ENCODE peak calls at places on chromosomes 13 and 19, in nine cellular contexts. One of them, this sample, is unnamed.

GRCh38 chr19:47729468-47729798 is 15.9 kb upstream of the NOP53 start:
- DNase-seq in SK-N-SH: no peak
- DNase-seq in neural progenitor cell: peak
- DNase-seq in IMR-90: peak
- DNase-seq in HCT116: peak
- DNase-seq in fibroblast of lung: peak
- DNase-seq in hepatocyte: peak
- DNase-seq in PC-3: peak
- DNase-seq in H9: peak
- DNase-seq in this sample: no peak

GRCh38 chr19:12992729-12993128 is 2.5 kb upstream of the NFIX start:
- DNase-seq in H9: no peak
- DNase-seq in hepatocyte: no peak
- DNase-seq in IMR-90: no peak
- DNase-seq in neural progenitor cell: no peak
- DNase-seq in SK-N-SH: no peak
- DNase-seq in HCT116: no peak
- DNase-seq in fibroblast of lung: no peak
- DNase-seq in PC-3: no peak
- DNase-seq in this sample: no peak

GRCh38 chr13:30673669-30674521 is 56.2 kb downstream of the USPL1 start:
- DNase-seq in HCT116: peak
- DNase-seq in IMR-90: peak
- DNase-seq in SK-N-SH: peak
- DNase-seq in neural progenitor cell: peak
- DNase-seq in hepatocyte: peak
- DNase-seq in fibroblast of lung: peak
- DNase-seq in H9: peak
- DNase-seq in PC-3: peak
- DNase-seq in this sample: peak

GRCh38 chr13:95243207-95243606 is 58.0 kb downstream of the ABCC4 start:
- DNase-seq in HCT116: no peak
- DNase-seq in hepatocyte: no peak
- DNase-seq in SK-N-SH: no peak
- DNase-seq in IMR-90: no peak
- DNase-seq in PC-3: no peak
- DNase-seq in neural progenitor cell: no peak
- DNase-seq in H9: no peak
- DNase-seq in fibroblast of lung: peak
- DNase-seq in this sample: no peak

GRCh38 chr19:16327501-16327900 is 2.9 kb downstream of the KLF2 start:
- DNase-seq in H9: no peak
- DNase-seq in IMR-90: no peak
- DNase-seq in neural progenitor cell: no peak
- DNase-seq in PC-3: no peak
- DNase-seq in HCT116: no peak
- DNase-seq in SK-N-SH: no peak
- DNase-seq in fibroblast of lung: no peak
- DNase-seq in hepatocyte: no peak
- DNase-seq in this sample: no peak

GRCh38 chr19:11284535-11284934 is 11.4 kb upstream of the TSPAN16 start:
- DNase-seq in IMR-90: no peak
- DNase-seq in HCT116: no peak
- DNase-seq in hepatocyte: no peak
- DNase-seq in PC-3: no peak
- DNase-seq in neural progenitor cell: peak
- DNase-seq in H9: no peak
- DNase-seq in fibroblast of lung: no peak
- DNase-seq in SK-N-SH: no peak
- DNase-seq in this sample: no peak

GRCh38 chr19:2775556-2776430 is 7.3 kb downstream of the SGTA start:
- DNase-seq in hepatocyte: peak
- DNase-seq in IMR-90: peak
- DNase-seq in HCT116: no peak
- DNase-seq in SK-N-SH: no peak
- DNase-seq in PC-3: no peak
- DNase-seq in fibroblast of lung: peak
- DNase-seq in neural progenitor cell: no peak
- DNase-seq in H9: no peak
- DNase-seq in this sample: peak

GRCh38 chr13:21361123-21361522 is 98.0 kb downstream of the ZDHHC20 start:
- DNase-seq in HCT116: no peak
- DNase-seq in IMR-90: no peak
- DNase-seq in SK-N-SH: no peak
- DNase-seq in hepatocyte: no peak
- DNase-seq in neural progenitor cell: no peak
- DNase-seq in H9: no peak
- DNase-seq in fibroblast of lung: no peak
- DNase-seq in PC-3: no peak
- DNase-seq in this sample: no peak

GRCh38 chr13:42876270-42876714 is 94.9 kb downstream of the FAM216B start:
- DNase-seq in IMR-90: no peak
- DNase-seq in neural progenitor cell: no peak
- DNase-seq in HCT116: no peak
- DNase-seq in hepatocyte: no peak
- DNase-seq in SK-N-SH: no peak
- DNase-seq in PC-3: no peak
- DNase-seq in fibroblast of lung: no peak
- DNase-seq in H9: peak
- DNase-seq in this sample: no peak

GRCh38 chr13:99347911-99348451 is 40.8 kb upstream of the GPR183 start:
- DNase-seq in hepatocyte: no peak
- DNase-seq in IMR-90: no peak
- DNase-seq in SK-N-SH: no peak
- DNase-seq in neural progenitor cell: no peak
- DNase-seq in H9: no peak
- DNase-seq in PC-3: no peak
- DNase-seq in HCT116: no peak
- DNase-seq in fibroblast of lung: no peak
- DNase-seq in this sample: no peak

GRCh38 chr13:51844862-51845573 is at the start of gene TMEM272:
- DNase-seq in SK-N-SH: peak
- DNase-seq in PC-3: peak
- DNase-seq in HCT116: peak
- DNase-seq in neural progenitor cell: peak
- DNase-seq in IMR-90: peak
- DNase-seq in H9: peak
- DNase-seq in hepatocyte: peak
- DNase-seq in fibroblast of lung: peak
- DNase-seq in this sample: peak

GRCh38 chr19:55300821-55301458 is 17.1 kb downstream of the BRSK1 start:
- DNase-seq in HCT116: no peak
- DNase-seq in H9: no peak
- DNase-seq in neural progenitor cell: peak
- DNase-seq in IMR-90: no peak
- DNase-seq in hepatocyte: no peak
- DNase-seq in PC-3: no peak
- DNase-seq in fibroblast of lung: no peak
- DNase-seq in SK-N-SH: no peak
- DNase-seq in this sample: no peak

GRCh38 chr19:54069482-54069881 is 5.8 kb upstream of the VSTM1 start:
- DNase-seq in fibroblast of lung: no peak
- DNase-seq in IMR-90: no peak
- DNase-seq in neural progenitor cell: no peak
- DNase-seq in PC-3: no peak
- DNase-seq in H9: no peak
- DNase-seq in HCT116: no peak
- DNase-seq in hepatocyte: no peak
- DNase-seq in SK-N-SH: no peak
- DNase-seq in this sample: no peak

GRCh38 chr19:19613456-19613855 is 5.0 kb downstream of the PBX4 start:
- DNase-seq in HCT116: peak
- DNase-seq in H9: no peak
- DNase-seq in PC-3: peak
- DNase-seq in IMR-90: no peak
- DNase-seq in SK-N-SH: no peak
- DNase-seq in neural progenitor cell: no peak
- DNase-seq in hepatocyte: no peak
- DNase-seq in fibroblast of lung: peak
- DNase-seq in this sample: no peak

GRCh38 chr19:41926861-41927809 is 1.1 kb downstream of the ERFL start:
- DNase-seq in neural progenitor cell: no peak
- DNase-seq in H9: no peak
- DNase-seq in SK-N-SH: no peak
- DNase-seq in hepatocyte: no peak
- DNase-seq in HCT116: no peak
- DNase-seq in fibroblast of lung: no peak
- DNase-seq in PC-3: no peak
- DNase-seq in IMR-90: no peak
- DNase-seq in this sample: no peak

DNA sequence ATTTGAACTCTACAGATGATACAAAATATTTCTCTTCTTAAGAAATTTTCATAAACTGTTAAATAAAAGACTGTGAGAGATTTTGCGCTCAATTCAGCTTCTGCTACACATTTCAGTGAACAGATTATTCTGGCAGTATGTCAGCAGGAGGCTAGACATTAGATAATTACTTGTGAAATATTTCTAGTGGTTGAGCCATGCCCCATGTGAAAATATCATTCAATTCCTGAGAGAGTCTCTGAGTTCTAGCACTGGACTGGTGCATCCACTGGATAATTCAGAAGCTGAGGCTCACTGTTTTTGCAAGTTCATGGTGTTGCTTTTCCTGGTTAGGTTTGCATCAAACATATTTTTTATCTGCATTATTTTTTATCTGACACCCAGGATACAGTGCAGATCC is 315.6 kb downstream of the SLC7A1 start:
- DNase-seq in H9: no peak
- DNase-seq in SK-N-SH: no peak
- DNase-seq in IMR-90: no peak
- DNase-seq in PC-3: no peak
- DNase-seq in neural progenitor cell: no peak
- DNase-seq in HCT116: no peak
- DNase-seq in fibroblast of lung: no peak
- DNase-seq in hepatocyte: no peak
- DNase-seq in this sample: no peak
- H2AFZ ChIP-seq in H9: no peak
- H2AFZ ChIP-seq in SK-N-SH: no peak
- H2AFZ ChIP-seq in IMR-90: no peak
- H2AFZ ChIP-seq in PC-3: no peak
- H2AFZ ChIP-seq in neural progenitor cell: no peak
- H2AFZ ChIP-seq in HCT116: no peak
- H2AFZ ChIP-seq in fibroblast of lung: no peak
- H2AFZ ChIP-seq in hepatocyte: no peak
- H2AFZ ChIP-seq in this sample: no peak

GRCh38 chr13:102558029-102558428 is 38.8 kb upstream of the TPP2 start:
- DNase-seq in SK-N-SH: no peak
- DNase-seq in hepatocyte: no peak
- DNase-seq in PC-3: no peak
- DNase-seq in IMR-90: no peak
- DNase-seq in H9: no peak
- DNase-seq in neural progenitor cell: no peak
- DNase-seq in HCT116: no peak
- DNase-seq in fibroblast of lung: no peak
- DNase-seq in this sample: no peak
- TF ChIP-seq CTCF in SK-N-SH: no peak
- TF ChIP-seq CTCF in hepatocyte: no peak
- TF ChIP-seq CTCF in PC-3: no peak
- TF ChIP-seq CTCF in IMR-90: no peak
- TF ChIP-seq CTCF in H9: no peak
- TF ChIP-seq CTCF in neural progenitor cell: no peak
- TF ChIP-seq CTCF in HCT116: no peak
- TF ChIP-seq CTCF in fibroblast of lung: no peak
- TF ChIP-seq CTCF in this sample: no peak

GRCh38 chr19:4374451-4375163 is 25.7 kb downstream of the SH3GL1 start:
- DNase-seq in fibroblast of lung: peak
- DNase-seq in HCT116: peak
- DNase-seq in H9: peak
- DNase-seq in IMR-90: peak
- DNase-seq in PC-3: peak
- DNase-seq in neural progenitor cell: no peak
- DNase-seq in hepatocyte: peak
- DNase-seq in SK-N-SH: no peak
- DNase-seq in this sample: no peak

GRCh38 chr19:4375164-4375619 is 25.2 kb downstream of the SH3GL1 start:
- DNase-seq in PC-3: peak
- DNase-seq in neural progenitor cell: no peak
- DNase-seq in H9: peak
- DNase-seq in fibroblast of lung: no peak
- DNase-seq in HCT116: no peak
- DNase-seq in hepatocyte: peak
- DNase-seq in IMR-90: no peak
- DNase-seq in SK-N-SH: peak
- DNase-seq in this sample: no peak

GRCh38 chr19:4375620-4376228 is 24.6 kb downstream of the SH3GL1 start:
- DNase-seq in HCT116: no peak
- DNase-seq in hepatocyte: peak
- DNase-seq in SK-N-SH: peak
- DNase-seq in H9: no peak
- DNase-seq in IMR-90: peak
- DNase-seq in PC-3: peak
- DNase-seq in fibroblast of lung: peak
- DNase-seq in neural progenitor cell: peak
- DNase-seq in this sample: no peak

GRCh38 chr19:4376991-4377781 is 23.2 kb downstream of the SH3GL1 start:
- DNase-seq in HCT116: no peak
- DNase-seq in IMR-90: peak
- DNase-seq in PC-3: peak
- DNase-seq in H9: no peak
- DNase-seq in neural progenitor cell: no peak
- DNase-seq in hepatocyte: no peak
- DNase-seq in SK-N-SH: no peak
- DNase-seq in fibroblast of lung: peak
- DNase-seq in this sample: no peak

GRCh38 chr19:4376245-4376990 is 23.9 kb downstream of the SH3GL1 start:
- DNase-seq in hepatocyte: no peak
- DNase-seq in neural progenitor cell: no peak
- DNase-seq in HCT116: no peak
- DNase-seq in PC-3: peak
- DNase-seq in fibroblast of lung: no peak
- DNase-seq in SK-N-SH: no peak
- DNase-seq in IMR-90: no peak
- DNase-seq in H9: no peak
- DNase-seq in this sample: no peak
- H3K4me2 ChIP-seq in hepatocyte: peak
- H3K4me2 ChIP-seq in neural progenitor cell: peak
- H3K4me2 ChIP-seq in HCT116: peak
- H3K4me2 ChIP-seq in PC-3: peak
- H3K4me2 ChIP-seq in fibroblast of lung: peak
- H3K4me2 ChIP-seq in SK-N-SH: peak
- H3K4me2 ChIP-seq in IMR-90: no peak
- H3K4me2 ChIP-seq in H9: no peak
- H3K4me2 ChIP-seq in this sample: no peak

DNA sequence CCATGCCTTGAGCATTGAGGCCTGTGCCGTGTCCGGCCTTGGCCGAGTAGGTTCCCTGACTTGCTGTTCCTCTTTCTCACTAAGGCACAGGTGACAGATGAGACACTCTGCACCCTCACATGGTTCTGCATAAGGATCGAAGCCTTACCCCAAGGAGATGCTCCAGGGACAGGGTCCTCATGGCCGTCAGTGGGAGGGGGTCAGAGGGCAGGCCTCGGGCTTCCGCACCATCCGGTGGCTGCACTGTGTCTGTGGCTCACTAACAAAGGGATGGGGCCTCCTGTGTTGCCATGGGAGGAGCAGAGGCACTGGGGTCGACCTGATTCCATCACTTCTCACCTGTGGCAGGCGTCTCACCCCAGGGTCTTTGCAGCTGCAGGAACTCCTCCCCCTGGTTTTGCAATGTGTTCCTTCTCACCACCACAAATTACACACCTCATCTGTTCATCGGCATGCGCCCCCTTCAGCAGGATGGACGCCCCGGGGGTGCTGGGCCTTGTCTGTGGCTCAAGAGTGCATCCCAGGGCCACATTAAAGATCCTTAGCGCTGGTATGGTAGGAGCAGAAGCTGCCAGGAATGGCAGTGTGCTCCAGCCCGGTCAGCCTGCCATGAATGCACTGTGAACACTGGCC is 113.3 kb upstream of the SOX1 start:
- DNase-seq in H9: peak
- DNase-seq in SK-N-SH: no peak
- DNase-seq in fibroblast of lung: no peak
- DNase-seq in PC-3: no peak
- DNase-seq in IMR-90: no peak
- DNase-seq in HCT116: no peak
- DNase-seq in neural progenitor cell: no peak
- DNase-seq in hepatocyte: no peak
- DNase-seq in this sample: no peak
- H2AFZ ChIP-seq in H9: no peak
- H2AFZ ChIP-seq in SK-N-SH: no peak
- H2AFZ ChIP-seq in fibroblast of lung: no peak
- H2AFZ ChIP-seq in PC-3: no peak
- H2AFZ ChIP-seq in IMR-90: no peak
- H2AFZ ChIP-seq in HCT116: no peak
- H2AFZ ChIP-seq in neural progenitor cell: no peak
- H2AFZ ChIP-seq in hepatocyte: no peak
- H2AFZ ChIP-seq in this sample: no peak

This sample was measured in DND-41.